ENCODE peak calls at places on chromosomes 5 and 9, in four cellular contexts. S is left ventricle myocardium inferior; P is CD4-positive, alpha-beta T cell; G is osteocyte. H is an unnamed sample.

GRCh38 chr9:102101723-102102122 is 363.3 kb upstream of the GRIN3A start:
- DNase-seq in P (no peak), G (no peak), S (no peak), H (no peak)

GRCh38 chr9:124739360-124739759 is 31.8 kb downstream of the NR6A1 start:
- DNase-seq in S (no peak), G (no peak), P (no peak), H (no peak)

GRCh38 chr9:111743275-111743674 is 51.5 kb downstream of the SHOC1 start:
- DNase-seq in G (no peak), S (no peak), P (no peak), H (no peak)

GRCh38 chr9:93094294-93095204 is 1.5 kb upstream of the CARD19 start:
- DNase-seq in P (no peak), S (peak; percentile 59), G (no peak), H (no peak)

GRCh38 chr9:2461886-2462285 is 159.7 kb upstream of the VLDLR start:
- DNase-seq in S (no peak), G (no peak), P (no peak), H (no peak)

GRCh38 chr9:78786794-78787193 is 489.9 kb downstream of the PSAT1 start:
- DNase-seq in S (no peak), G (no peak), P (no peak), H (no peak)

GRCh38 chr5:3020426-3020825 is 268.9 kb upstream of the IRX2 start:
- DNase-seq in G (peak; percentile 70), S (no peak), P (no peak), H (no peak)

GRCh38 chr5:95283761-95284511 is 958 bp downstream of the MCTP1 start:
- DNase-seq in G (no peak), S (no peak), P (no peak), H (no peak)

GRCh38 chr5:171850354-171850947 is 64.8 kb downstream of the SMIM23 start:
- DNase-seq in G (no peak), P (no peak), S (no peak), H (no peak)

GRCh38 chr5:44603496-44604272 is 205.1 kb upstream of the MRPS30 start:
- DNase-seq in P (no peak), S (no peak), G (no peak), H (no peak)
- TF ChIP-seq CTCF in P (no peak), S (no peak), G (no peak), H (no peak)

GRCh38 chr5:170427672-170428236 is 38.6 kb upstream of the KCNMB1 start:
- DNase-seq in P (no peak), G (no peak), S (peak; percentile 69), H (no peak)

GRCh38 chr5:170424629-170425028 is 35.5 kb upstream of the KCNMB1 start:
- DNase-seq in P (no peak), G (no peak), S (no peak), H (no peak)

GRCh38 chr5:170429014-170429413 is 39.8 kb upstream of the KCNMB1 start:
- DNase-seq in G (no peak), S (no peak), P (no peak), H (no peak)

GRCh38 chr5:170426786-170427185 is 37.6 kb upstream of the KCNMB1 start:
- DNase-seq in G (no peak), P (no peak), S (no peak), H (no peak)

GRCh38 chr5:170426149-170426767 is 37.1 kb upstream of the KCNMB1 start:
- DNase-seq in G (no peak), P (no peak), S (no peak), H (no peak)
- TF ChIP-seq CTCF in G (no peak), P (no peak), S (no peak), H (no peak)

GRCh38 chr9:87683751-87684626 is 41.9 kb upstream of the CTSL start:
- DNase-seq in P (no peak), S (no peak), G (no peak), H (no peak)
- TF ChIP-seq CTCF in P (no peak), S (no peak), G (no peak), H (no peak)

GRCh38 chr9:119284118-119284517 is 85.1 kb downstream of the BRINP1 start:
- DNase-seq in P (no peak), G (no peak), S (no peak), H (no peak)
- TF ChIP-seq CTCF in P (no peak), G (peak; percentile 11), S (peak; percentile 21), H (no peak)

DNA sequence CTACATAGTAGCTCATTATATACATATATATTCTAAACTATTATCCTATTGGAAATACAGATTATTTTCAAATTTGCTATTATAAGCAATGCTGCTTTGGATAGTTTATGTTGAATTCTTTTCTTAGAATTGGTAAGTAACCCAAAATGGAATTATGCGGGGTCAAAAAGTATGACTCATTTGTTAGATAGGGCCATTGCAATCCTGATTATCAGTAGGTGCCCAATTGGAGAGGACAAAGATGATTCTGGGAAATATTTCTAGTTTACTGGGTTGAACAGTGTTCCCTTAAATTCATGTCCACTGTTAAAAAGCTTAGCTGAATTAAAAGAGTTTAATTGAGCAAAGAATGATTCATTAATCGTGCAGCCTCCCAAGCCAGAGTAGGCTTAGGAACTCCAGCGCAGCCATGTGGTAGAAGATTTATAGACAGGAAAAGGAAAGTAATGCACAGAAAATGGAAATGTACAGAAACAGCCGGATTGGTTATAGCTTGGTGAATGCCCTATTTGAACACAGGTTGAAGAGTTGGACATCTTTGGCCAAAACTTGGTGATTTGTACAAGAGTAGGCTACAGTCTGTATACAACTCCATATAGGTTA is 81.8 kb downstream of the GDNF start:
- DNase-seq in S (no peak), P (no peak), G (no peak), H (no peak)
- TF ChIP-seq CTCF in S (no peak), P (no peak), G (no peak), H (peak; percentile 9)

GRCh38 chr9:104025945-104026344 is 68.2 kb upstream of the SMC2 start:
- DNase-seq in S (no peak), P (no peak), G (no peak), H (no peak)
- TF ChIP-seq CTCF in S (no peak), P (no peak), G (no peak), H (no peak)

DNA sequence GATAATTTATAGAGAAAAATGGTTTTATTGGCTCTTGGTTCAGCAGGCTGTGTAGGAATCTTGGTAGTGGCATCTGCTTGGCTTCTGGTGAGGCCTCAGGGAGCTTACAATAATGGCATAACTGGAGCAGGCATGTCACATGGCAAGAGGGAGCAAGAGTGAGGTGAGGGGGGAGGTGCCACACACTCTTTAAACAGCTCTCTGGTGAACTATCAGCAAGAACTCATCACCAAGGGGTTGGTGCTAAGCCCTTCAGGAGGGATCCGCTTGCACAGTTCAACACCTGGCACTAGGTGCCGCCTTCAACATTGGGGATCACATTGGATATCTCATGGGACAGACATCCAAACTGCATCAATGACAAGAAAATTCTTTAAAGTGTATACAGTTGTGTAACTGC is 10.5 kb downstream of the GPBP1 start:
- DNase-seq in P (no peak), S (no peak), G (no peak), H (no peak)
- TF ChIP-seq CTCF in P (no peak), S (no peak), G (no peak), H (no peak)

H was measured in HFF-Myc.